ENCODE peak calls at places on chromosomes 7 and 10, in four cellular contexts. J is activated CD8-positive, alpha-beta memory T cell treated with anti-CD3 and anti-CD28 coated beads for 24 hours; Q is midbrain; A is HEK293T. G is an unnamed sample.

GRCh38 chr10:108597031-108597430 is 1326.3 kb downstream of the XPNPEP1 start:
- DNase-seq in J (no peak), Q (no peak), A (no peak), G (no peak)

GRCh38 chr10:47406870-47407648 is 23.0 kb upstream of the ZNF488 start:
- DNase-seq in J (no peak), Q (no peak), A (no peak), G (peak)

GRCh38 chr7:30969604-30969970 is 5.8 kb downstream of the GHRHR start:
- DNase-seq in J (no peak), Q (no peak), A (no peak), G (no peak)

GRCh38 chr10:35565602-35566061 is 39.5 kb upstream of the GJD4 start:
- DNase-seq in J (no peak), Q (peak), A (no peak), G (no peak)

GRCh38 chr7:151113344-151114150 is 27.3 kb downstream of the AGAP3 start:
- DNase-seq in J (no peak), Q (no peak), A (peak), G (peak)

GRCh38 chr10:101780818-101781654 is 2.2 kb downstream of the NPM3 start:
- DNase-seq in J (peak), Q (peak), A (peak), G (peak)

GRCh38 chr10:48235501-48235900 is 39.0 kb downstream of the FRMPD2 start:
- DNase-seq in J (peak), Q (no peak), A (no peak), G (no peak)

GRCh38 chr7:42661312-42661711 is 250.6 kb downstream of the C7orf25 start:
- DNase-seq in J (no peak), Q (no peak), A (no peak), G (no peak)

GRCh38 chr7:26525413-26526287 is 234.0 kb downstream of the SNX10 start:
- DNase-seq in J (no peak), Q (no peak), A (peak), G (no peak)

GRCh38 chr10:126433351-126433750 is 45.1 kb upstream of the ADAM12 start:
- DNase-seq in J (no peak), Q (no peak), A (no peak), G (no peak)

GRCh38 chr10:12717981-12718707 is 283.4 kb downstream of the CCDC3 start:
- DNase-seq in J (no peak), Q (no peak), A (no peak), G (no peak)

GRCh38 chr7:85748861-85749260 is 562.0 kb upstream of the SEMA3D start:
- DNase-seq in J (no peak), Q (no peak), A (no peak), G (no peak)

GRCh38 chr7:27193335-27194001 is 6.4 kb downstream of the HOXA13 start:
- DNase-seq in J (peak), Q (no peak), A (no peak), G (no peak)